ENCODE peak calls at places on chromosomes 12 and 14, in seven cellular contexts. H is WERI-Rb-1, U is pancreas, R is kidney, P is right cardiac atrium, K is mucosa of descending colon, S is OCI-LY7. Q is an unnamed sample.

GRCh38 chr14:37579250-37579649 is 15.8 kb downstream of the FOXA1 start:
- DNase-seq in H (no peak), U (no peak), R (no peak), P (no peak), K (no peak), S (no peak), Q (no peak)

GRCh38 chr12:49296836-49297694 is 2.1 kb downstream of the PRPH start:
- DNase-seq in H (peak; percentile 88), U (peak; percentile 52), R (peak; percentile 77), P (no peak), K (peak; percentile 71), S (no peak), Q (no peak)

GRCh38 chr12:115394498-115395220 is 710.7 kb upstream of the TBX3 start:
- DNase-seq in H (no peak), U (no peak), R (no peak), P (no peak), K (no peak), S (no peak), Q (no peak)

GRCh38 chr12:51351913-51352532 is 5.5 kb upstream of the CELA1 start:
- DNase-seq in H (peak; percentile 75), U (peak; percentile 49), R (no peak), P (peak; percentile 29), K (no peak), S (peak; percentile 48), Q (peak; percentile 17)

GRCh38 chr14:90632868-90633267 is 183.4 kb downstream of the TTC7B start:
- DNase-seq in H (no peak), U (no peak), R (no peak), P (no peak), K (no peak), S (no peak), Q (no peak)

GRCh38 chr14:76067536-76067935 is 82.0 kb downstream of the IFT43 start:
- DNase-seq in H (no peak), U (no peak), R (no peak), P (no peak), K (no peak), S (no peak), Q (no peak)

GRCh38 chr14:51014625-51015024 is 70.3 kb upstream of the PYGL start:
- DNase-seq in H (no peak), U (no peak), R (no peak), P (no peak), K (no peak), S (no peak), Q (no peak)

GRCh38 chr12:132861558-132861957 is 25.8 kb downstream of the CHFR start:
- DNase-seq in H (no peak), U (no peak), R (no peak), P (no peak), K (no peak), S (no peak), Q (no peak)

GRCh38 chr12:129701536-129702165 is 202.2 kb downstream of the TMEM132D start:
- DNase-seq in H (no peak), U (no peak), R (no peak), P (no peak), K (no peak), S (no peak), Q (no peak)

GRCh38 chr12:54830199-54830598 is 24.1 kb upstream of the MUCL1 start:
- DNase-seq in H (no peak), U (no peak), R (no peak), P (no peak), K (no peak), S (no peak), Q (no peak)

GRCh38 chr12:45730116-45730841 is 773 bp downstream of the ARID2 start:
- DNase-seq in H (peak; percentile 23), U (peak; percentile 42), R (peak; percentile 82), P (peak; percentile 46), K (peak; percentile 70), S (peak; percentile 80), Q (peak; percentile 53)

GRCh38 chr12:4439736-4440135 is 5.9 kb downstream of the FGF6 start:
- DNase-seq in H (no peak), U (no peak), R (no peak), P (no peak), K (no peak), S (no peak), Q (no peak)

GRCh38 chr14:39374846-39375245 is 57.4 kb downstream of the FBXO33 start:
- DNase-seq in H (no peak), U (no peak), R (no peak), P (no peak), K (no peak), S (no peak), Q (no peak)

GRCh38 chr14:45253754-45254300 is 825 bp upstream of the MIS18BP1 start:
- DNase-seq in H (no peak), U (peak; percentile 15), R (peak; percentile 63), P (peak; percentile 45), K (peak; percentile 48), S (no peak), Q (peak; percentile 11)

GRCh38 chr12:79933580-79934264 is 1.2 kb downstream of the PPP1R12A start:
- DNase-seq in H (no peak), U (no peak), R (no peak), P (no peak), K (no peak), S (peak; percentile 55), Q (no peak)

GRCh38 chr14:104977681-104978647 is at the start of gene AHNAK2:
- DNase-seq in H (peak; percentile 90), U (peak; percentile 74), R (peak; percentile 92), P (peak; percentile 87), K (peak; percentile 86), S (no peak), Q (peak; percentile 81)

GRCh38 chr14:61994589-61994988 is 232.4 kb downstream of the SNAPC1 start:
- DNase-seq in H (no peak), U (no peak), R (no peak), P (no peak), K (no peak), S (no peak), Q (no peak)

GRCh38 chr12:12079291-12079690 is 8.6 kb downstream of the BCL2L14 start:
- DNase-seq in H (no peak), U (no peak), R (no peak), P (no peak), K (no peak), S (no peak), Q (no peak)

DNA sequence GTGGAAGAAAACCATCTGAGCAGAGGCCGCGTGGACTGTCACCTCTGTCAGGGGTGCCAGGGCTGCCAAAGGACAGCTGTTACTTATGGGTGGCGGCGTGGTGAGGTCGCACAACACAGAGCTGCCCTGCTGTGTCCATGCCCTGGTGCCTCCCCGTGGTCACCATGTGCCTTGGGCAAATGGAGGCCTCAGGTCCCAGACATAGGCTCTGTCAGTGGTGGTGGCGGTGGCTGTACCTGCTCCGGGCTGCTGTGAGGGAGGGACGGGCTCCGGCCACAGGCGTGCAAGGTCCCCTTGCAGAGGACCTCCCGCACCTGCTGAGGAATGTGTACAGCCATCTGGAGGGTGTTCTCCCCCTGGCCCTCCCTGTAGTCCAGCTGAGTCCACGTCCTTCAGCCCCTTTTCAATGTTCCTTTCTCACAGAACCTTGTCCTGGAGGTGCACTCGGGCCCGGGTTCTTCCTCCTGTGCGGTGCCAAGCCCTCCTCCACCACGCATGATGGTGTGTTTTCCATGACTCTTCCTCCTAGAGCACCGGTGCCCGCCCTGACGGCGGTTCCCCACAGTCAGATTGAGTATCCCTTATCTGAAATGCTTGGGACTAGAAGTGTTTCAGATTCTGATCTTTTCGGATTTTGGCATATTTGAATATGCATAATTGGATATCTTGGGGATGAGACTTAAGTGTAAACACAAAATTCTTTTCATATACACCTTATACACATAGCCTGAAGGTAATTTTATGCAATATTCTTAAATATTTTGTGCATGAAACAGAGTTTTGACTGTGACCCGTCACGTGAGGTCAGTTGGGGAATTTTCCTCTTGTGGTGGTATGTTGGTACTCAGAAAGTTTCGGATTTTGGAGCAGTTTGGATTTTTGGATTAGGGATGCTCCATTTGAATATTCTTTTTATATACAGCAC is 49.8 kb downstream of the TRAF3 start:
- DNase-seq in H (no peak), U (no peak), R (no peak), P (no peak), K (no peak), S (no peak), Q (no peak)
- H3K4me3 ChIP-seq in H (no peak overlapping the region), U (no peak overlapping the region), R (peak overlapping the region; percentile 40), P (no peak overlapping the region), K (no peak overlapping the region), S (no peak overlapping the region), Q (no peak overlapping the region)

DNA sequence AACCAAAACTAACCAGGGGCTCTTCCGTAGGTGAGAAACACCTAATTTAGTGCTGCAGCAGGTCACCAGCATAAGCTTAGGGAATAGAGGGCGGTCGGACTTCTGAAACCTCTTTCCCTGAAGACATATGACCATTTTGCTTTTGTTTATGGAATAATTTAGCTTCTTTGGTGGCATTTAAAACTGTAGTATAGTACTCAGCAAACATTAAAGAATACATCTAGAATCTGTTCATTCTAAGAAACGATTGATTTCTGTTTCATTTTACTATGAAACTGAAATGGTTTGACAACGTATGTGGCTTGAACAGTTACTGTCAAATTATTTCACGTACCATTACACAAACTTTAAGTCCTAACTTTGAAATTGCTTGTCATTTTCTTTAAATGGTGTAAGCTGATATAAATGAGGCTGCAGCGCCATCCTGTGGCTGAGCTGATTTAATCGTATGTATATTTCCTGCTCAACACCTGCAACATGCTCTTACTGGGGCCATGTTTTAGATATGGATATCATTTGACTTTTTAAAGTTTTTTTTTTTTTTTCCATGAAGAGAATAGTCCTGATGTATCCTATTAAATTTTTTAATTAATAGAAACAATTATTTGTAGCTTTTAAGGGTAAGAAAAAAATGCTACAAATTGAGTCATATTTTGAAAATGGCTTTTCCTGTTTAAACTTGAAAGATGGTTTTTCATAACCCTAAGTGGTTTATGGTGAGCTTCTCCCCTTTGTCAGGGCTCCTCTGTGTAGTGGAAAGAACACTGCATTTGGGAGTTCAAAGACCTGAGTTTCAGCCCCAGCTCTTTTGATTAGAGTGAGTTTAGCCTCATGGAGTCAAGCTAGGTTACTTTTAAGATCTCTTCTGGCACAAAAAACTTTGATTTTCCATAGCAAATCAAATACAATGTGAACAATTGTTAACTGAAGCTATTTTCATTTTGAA is 27.4 kb downstream of the CFAP54 start:
- DNase-seq in H (peak; percentile 60), U (peak; percentile 59), R (no peak), P (peak; percentile 74), K (peak; percentile 71), S (peak; percentile 85), Q (peak; percentile 63)
- H3K4me3 ChIP-seq in H (no peak overlapping the region), U (no peak overlapping the region), R (no peak overlapping the region), P (no peak overlapping the region), K (no peak overlapping the region), S (no peak overlapping the region), Q (no peak overlapping the region)

GRCh38 chr12:20212036-20212435 is 156.3 kb upstream of the PDE3A start:
- DNase-seq in H (no peak), U (no peak), R (no peak), P (no peak), K (no peak), S (no peak), Q (no peak)
- H3K4me3 ChIP-seq in H (no peak overlapping the region), U (no peak overlapping the region), R (no peak overlapping the region), P (no peak overlapping the region), K (no peak overlapping the region), S (no peak overlapping the region), Q (no peak overlapping the region)

GRCh38 chr14:103121846-103122577 is 1.2 kb upstream of the TNFAIP2 start:
- DNase-seq in H (peak; percentile 64), U (peak; percentile 87), R (peak; percentile 98), P (peak; percentile 91), K (peak; percentile 81), S (no peak), Q (peak; percentile 89)
- H3K4me3 ChIP-seq in H (no peak overlapping the region), U (no peak overlapping the region), R (peak overlapping the region; percentile 55), P (peak overlapping the region; percentile 59), K (no peak overlapping the region), S (no peak overlapping the region), Q (peak overlapping the region; percentile 56)